ENCODE peak calls at places on chromosome 1, in six cellular contexts. S, Y, G, W, E and M are unnamed samples.

GRCh38 chr1:32680642-32681041 is 21.9 kb downstream of the SYNC start:
- DNase-seq in S (no peak), W (no peak), Y (no peak), E (no peak), G (no peak), M (no peak)

GRCh38 chr1:66527688-66528087 is 6.3 kb upstream of the SGIP1 start:
- DNase-seq in S (no peak), E (no peak), Y (no peak), W (peak), G (no peak), M (no peak)

GRCh38 chr1:63794354-63794753 is 20.5 kb downstream of the ROR1 start:
- DNase-seq in G (no peak), S (no peak), Y (no peak), E (no peak), W (no peak), M (no peak)

GRCh38 chr1:72357411-72357810 is 75.1 kb upstream of the NEGR1 start:
- DNase-seq in G (no peak), Y (no peak), S (no peak), E (peak), W (peak), M (no peak)

GRCh38 chr1:225524570-225524969 is 96.7 kb upstream of the LBR start:
- DNase-seq in E (no peak), G (no peak), S (no peak), W (no peak), Y (no peak), M (no peak)

GRCh38 chr1:166999500-166999899 is 10.4 kb downstream of the MAEL start:
- DNase-seq in G (no peak), E (no peak), Y (no peak), S (no peak), W (peak), M (no peak)

GRCh38 chr1:205812271-205812877 is 624 bp downstream of the SLC41A1 start:
- DNase-seq in Y (peak), G (no peak), S (no peak), E (no peak), W (peak), M (peak)

GRCh38 chr1:200473698-200474371 is 64.0 kb upstream of the ZNF281 start:
- DNase-seq in Y (no peak), S (no peak), E (no peak), W (peak), G (no peak), M (no peak)

GRCh38 chr1:184385863-184386262 is 966 bp upstream of the C1orf21 start:
- DNase-seq in E (no peak), S (no peak), W (no peak), G (no peak), Y (no peak), M (no peak)